ENCODE peak calls at places on chromosomes 4 and X, in five cellular contexts. D, H, B, T and G are unnamed samples. For H3K9me3, the result is how much of the 10 kb centered on the place peaks cover.

GRCh38 chrX:21741869-21742701 is 15.8 kb downstream of the SMPX start:
- DNase-seq in T (no peak), H (no peak), D (no peak), B (peak), G (no peak)

GRCh38 chr4:132266374-132266773 is 882.7 kb upstream of the PCDH10 start:
- DNase-seq in H (no peak), D (no peak), T (no peak), B (no peak), G (no peak)

GRCh38 chrX:140501321-140501720 is 3.5 kb downstream of the SOX3 start:
- DNase-seq in H (no peak), B (no peak), D (no peak), T (no peak), G (no peak)

GRCh38 chr4:40417941-40418340 is 82.8 kb downstream of the CHRNA9 start:
- DNase-seq in T (no peak), D (no peak), H (no peak), B (no peak), G (no peak)

GRCh38 chr4:123412700-123413512 is 16.3 kb downstream of the SPRY1 start:
- DNase-seq in B (no peak), D (no peak), H (no peak), T (no peak), G (no peak)

GRCh38 chr4:169102011-169102410 is 92.0 kb upstream of the CBR4 start:
- DNase-seq in T (no peak), H (no peak), B (no peak), D (no peak), G (no peak)

GRCh38 chrX:68383540-68383939 is 49.8 kb downstream of the OPHN1 start:
- DNase-seq in H (no peak), D (no peak), T (no peak), B (no peak), G (no peak)

GRCh38 chr4:164815711-164816110 is 61.3 kb upstream of the APELA start:
- DNase-seq in T (no peak), H (no peak), B (no peak), D (no peak), G (no peak)

GRCh38 chrX:11886745-11887144 is 128.7 kb downstream of the MSL3 start:
- DNase-seq in H (no peak), B (no peak), T (no peak), D (no peak), G (no peak)

GRCh38 chr4:100430441-100430840 is 87.4 kb downstream of the EMCN start:
- DNase-seq in B (no peak), H (no peak), T (no peak), D (no peak), G (no peak)

GRCh38 chr4:87679449-87680169 is 29.5 kb downstream of the DMP1 start:
- DNase-seq in H (peak), B (peak), T (peak), D (peak), G (peak)

GRCh38 chrX:96372313-96373046 is 312.2 kb upstream of the DIAPH2 start:
- DNase-seq in D (peak), H (no peak), T (peak), B (no peak), G (peak)

GRCh38 chr4:82473621-82474164 is 43.3 kb downstream of the ENOPH1 start:
- DNase-seq in D (no peak), H (no peak), T (no peak), B (no peak), G (no peak)

GRCh38 chr4:143240920-143241319 is 56.2 kb downstream of the USP38 start:
- DNase-seq in B (no peak), D (no peak), T (no peak), H (no peak), G (no peak)

GRCh38 chr4:121950680-121951569 is 935 bp downstream of the TRPC3 start:
- DNase-seq in T (peak), H (peak), D (peak), B (peak), G (no peak)

GRCh38 chr4:41414380-41414779 is 123.6 kb upstream of the LIMCH1 start:
- DNase-seq in B (no peak), T (no peak), H (no peak), D (no peak), G (no peak)

GRCh38 chrX:20116575-20117240 is at the start of gene MAP7D2:
- DNase-seq in B (no peak), D (peak), T (peak), H (no peak), G (no peak)

GRCh38 chr4:73698217-73698616 is 42.2 kb upstream of the CXCL8 start:
- DNase-seq in D (no peak), H (no peak), B (no peak), T (no peak), G (no peak)

GRCh38 chr4:34619531-34620109 is 1624.7 kb downstream of the ARAP2 start:
- DNase-seq in B (no peak), T (no peak), D (no peak), H (no peak), G (no peak)

GRCh38 chrX:123738378-123738955 is 5.6 kb upstream of the THOC2 start:
- DNase-seq in H (no peak), B (no peak), D (no peak), T (no peak), G (no peak)

GRCh38 chr4:169030575-169030982 is 20.5 kb upstream of the CBR4 start:
- DNase-seq in D (no peak), H (no peak), B (peak), T (peak), G (no peak)

GRCh38 chr4:47154816-47155370 is 123.5 kb downstream of the GABRB1 start:
- DNase-seq in T (no peak), H (no peak), D (peak), B (no peak), G (no peak)

GRCh38 chrX:108312011-108312410 is 126.2 kb downstream of the COL4A6 start:
- DNase-seq in H (no peak), T (no peak), D (no peak), B (no peak), G (no peak)

GRCh38 chr4:6393544-6394475 is 78.6 kb downstream of the PPP2R2C start:
- DNase-seq in D (no peak), H (no peak), B (no peak), T (no peak), G (no peak)

GRCh38 chrX:19708683-19709082 is 178.7 kb downstream of the SH3KBP1 start:
- DNase-seq in D (no peak), H (no peak), B (no peak), T (no peak), G (no peak)

DNA sequence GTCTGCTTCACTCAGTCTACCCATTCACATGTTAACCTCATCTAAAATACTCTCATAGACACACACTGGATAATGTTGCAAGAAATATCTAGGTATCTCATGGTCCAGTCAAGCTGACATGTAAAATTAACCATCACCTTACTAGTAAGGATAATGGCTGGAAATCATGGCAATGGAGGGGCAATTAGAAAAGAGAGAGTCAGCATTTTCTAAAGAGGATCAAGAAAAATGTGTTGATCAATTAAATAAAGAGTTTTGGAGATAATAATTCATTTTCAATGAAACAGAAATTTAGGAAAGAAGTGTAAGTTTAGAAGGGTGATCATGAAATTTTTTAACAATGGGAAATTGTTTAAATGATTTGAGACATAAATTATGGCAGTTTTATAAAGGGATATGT is 1914.1 kb upstream of the IGFBP7 start:
- DNase-seq in D (no peak), H (no peak), T (no peak), B (no peak), G (no peak)
- H3K9me3 ChIP-seq in D (under half), H (under half), T (under half), B (under half), G (under half)

GRCh38 chr4:8493484-8493883 is 52.9 kb downstream of the TRMT44 start:
- DNase-seq in T (no peak), H (no peak), B (no peak), D (no peak), G (no peak)
- H3K9me3 ChIP-seq in T (under half), H (under half), B (under half), D (under half), G (under half)

DNA sequence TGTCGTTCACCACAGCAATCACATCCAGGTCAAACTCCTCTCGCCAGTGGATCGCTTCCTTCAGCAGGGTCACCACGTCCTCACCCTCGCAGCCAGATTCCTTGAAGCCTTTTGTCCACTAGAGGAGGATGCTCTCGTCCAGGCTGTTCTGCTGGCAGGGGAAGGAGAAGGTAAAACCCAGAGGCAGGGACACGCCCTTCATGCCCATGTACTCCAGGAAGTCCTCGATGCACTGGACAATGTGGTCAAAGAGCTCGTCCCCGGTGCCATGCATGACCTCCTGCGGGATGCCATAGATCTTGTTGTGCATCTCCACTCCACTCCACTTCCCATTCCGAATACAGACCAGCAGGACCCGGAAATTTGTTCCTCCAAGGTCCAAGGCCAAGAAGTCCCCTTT is 152.4 kb downstream of the TENT5D start:
- DNase-seq in T (no peak), D (no peak), B (no peak), H (no peak), G (no peak)
- H3K9me3 ChIP-seq in T (under half), D (under half), B (under half), H (under half), G (under half)

DNA sequence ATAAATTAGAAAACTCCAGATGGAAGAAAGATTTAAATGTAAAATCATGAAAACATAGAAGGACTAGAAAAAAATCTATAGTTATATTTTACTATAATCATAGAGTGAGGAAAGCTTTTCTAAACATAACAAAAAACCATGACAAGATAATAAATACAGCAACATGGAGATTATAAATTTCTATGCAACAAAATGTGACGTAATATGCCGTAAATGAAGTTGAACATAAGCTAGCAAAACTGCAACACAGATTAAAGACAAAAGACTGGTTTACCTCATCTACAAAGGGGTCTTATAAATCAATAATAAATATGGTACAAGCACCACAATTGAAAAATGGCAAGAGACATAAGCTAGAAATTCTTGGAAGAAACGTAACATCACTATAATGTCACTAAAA is 140.4 kb downstream of the C4orf33 start:
- DNase-seq in B (no peak), D (no peak), T (no peak), H (no peak), G (no peak)
- H3K9me3 ChIP-seq in B (under half), D (under half), T (under half), H (under half), G (under half)

GRCh38 chrX:17987783-17988182 is 126.7 kb upstream of the RAI2 start:
- DNase-seq in B (no peak), D (no peak), T (no peak), H (no peak), G (no peak)
- H3K9me3 ChIP-seq in B (under half), D (under half), T (under half), H (under half), G (under half)